ENCODE peak calls at places on chromosomes 1 and 21, in nine cellular contexts. O, V, K, H, M, I, Y, B and W are unnamed samples.

GRCh38 chr21:16863541-16863940 is 649.3 kb upstream of the CXADR start:
- DNase-seq in O (no peak), V (peak; percentile 39), K (no peak), H (no peak), M (no peak), I (no peak), Y (no peak), B (no peak), W (no peak)

GRCh38 chr1:171819946-171820345 is 21.4 kb upstream of the DNM3 start:
- DNase-seq in O (no peak), V (no peak), K (no peak), H (no peak), M (no peak), I (no peak), Y (no peak), B (no peak), W (no peak)

GRCh38 chr1:78918157-78918556 is 88.4 kb downstream of the ADGRL4 start:
- DNase-seq in O (no peak), V (no peak), K (no peak), H (no peak), M (no peak), I (no peak), Y (no peak), B (peak; percentile 53), W (no peak)

GRCh38 chr1:58762806-58763205 is 21.0 kb downstream of the JUN start:
- DNase-seq in O (no peak), V (no peak), K (no peak), H (no peak), M (no peak), I (no peak), Y (no peak), B (peak; percentile 86), W (peak; percentile 83)

GRCh38 chr1:112509005-112509659 is 367 bp downstream of the WNT2B start:
- DNase-seq in O (no peak), V (no peak), K (peak; percentile 82), H (no peak), M (no peak), I (no peak), Y (peak; percentile 36), B (no peak), W (peak; percentile 38)

GRCh38 chr1:226589008-226589733 is 40.6 kb downstream of the STUM start:
- DNase-seq in O (no peak), V (no peak), K (no peak), H (no peak), M (no peak), I (peak; percentile 52), Y (no peak), B (peak; percentile 45), W (no peak)

GRCh38 chr1:246365708-246366107 is 141.4 kb downstream of the SMYD3 start:
- DNase-seq in O (no peak), V (no peak), K (no peak), H (no peak), M (no peak), I (no peak), Y (no peak), B (no peak), W (no peak)

GRCh38 chr1:163173121-163173520 is 29.6 kb downstream of the RGS5 start:
- DNase-seq in O (no peak), V (no peak), K (no peak), H (no peak), M (no peak), I (no peak), Y (no peak), B (peak; percentile 49), W (no peak)

GRCh38 chr1:68600049-68600661 is 103.3 kb upstream of the DEPDC1 start:
- DNase-seq in O (no peak), V (no peak), K (no peak), H (no peak), M (no peak), I (no peak), Y (no peak), B (peak; percentile 38), W (peak; percentile 0)

GRCh38 chr21:27196651-27197050 is 229.8 kb upstream of the ADAMTS5 start:
- DNase-seq in O (no peak), V (no peak), K (no peak), H (no peak), M (no peak), I (no peak), Y (no peak), B (no peak), W (no peak)

GRCh38 chr1:17194133-17194475 is 10.8 kb upstream of the PADI1 start:
- DNase-seq in O (no peak), V (no peak), K (no peak), H (no peak), M (no peak), I (no peak), Y (no peak), B (no peak), W (no peak)

GRCh38 chr1:211524521-211524920 is 32.6 kb upstream of the RD3 start:
- DNase-seq in O (no peak), V (no peak), K (no peak), H (no peak), M (no peak), I (no peak), Y (no peak), B (no peak), W (no peak)

GRCh38 chr21:19034041-19034440 is 630.5 kb upstream of the TMPRSS15 start:
- DNase-seq in O (no peak), V (no peak), K (no peak), H (no peak), M (no peak), I (no peak), Y (no peak), B (no peak), W (no peak)

GRCh38 chr1:70143052-70143659 is 62.2 kb downstream of the LRRC40 start:
- DNase-seq in O (peak; percentile 28), V (no peak), K (no peak), H (no peak), M (no peak), I (no peak), Y (no peak), B (peak; percentile 72), W (peak; percentile 52)
- TF ChIP-seq CTCF in O (peak; percentile 59), V (peak; percentile 37), K (no peak), H (no peak), M (no peak), I (no peak), Y (no peak), B (peak; percentile 29), W (peak; percentile 61)

DNA sequence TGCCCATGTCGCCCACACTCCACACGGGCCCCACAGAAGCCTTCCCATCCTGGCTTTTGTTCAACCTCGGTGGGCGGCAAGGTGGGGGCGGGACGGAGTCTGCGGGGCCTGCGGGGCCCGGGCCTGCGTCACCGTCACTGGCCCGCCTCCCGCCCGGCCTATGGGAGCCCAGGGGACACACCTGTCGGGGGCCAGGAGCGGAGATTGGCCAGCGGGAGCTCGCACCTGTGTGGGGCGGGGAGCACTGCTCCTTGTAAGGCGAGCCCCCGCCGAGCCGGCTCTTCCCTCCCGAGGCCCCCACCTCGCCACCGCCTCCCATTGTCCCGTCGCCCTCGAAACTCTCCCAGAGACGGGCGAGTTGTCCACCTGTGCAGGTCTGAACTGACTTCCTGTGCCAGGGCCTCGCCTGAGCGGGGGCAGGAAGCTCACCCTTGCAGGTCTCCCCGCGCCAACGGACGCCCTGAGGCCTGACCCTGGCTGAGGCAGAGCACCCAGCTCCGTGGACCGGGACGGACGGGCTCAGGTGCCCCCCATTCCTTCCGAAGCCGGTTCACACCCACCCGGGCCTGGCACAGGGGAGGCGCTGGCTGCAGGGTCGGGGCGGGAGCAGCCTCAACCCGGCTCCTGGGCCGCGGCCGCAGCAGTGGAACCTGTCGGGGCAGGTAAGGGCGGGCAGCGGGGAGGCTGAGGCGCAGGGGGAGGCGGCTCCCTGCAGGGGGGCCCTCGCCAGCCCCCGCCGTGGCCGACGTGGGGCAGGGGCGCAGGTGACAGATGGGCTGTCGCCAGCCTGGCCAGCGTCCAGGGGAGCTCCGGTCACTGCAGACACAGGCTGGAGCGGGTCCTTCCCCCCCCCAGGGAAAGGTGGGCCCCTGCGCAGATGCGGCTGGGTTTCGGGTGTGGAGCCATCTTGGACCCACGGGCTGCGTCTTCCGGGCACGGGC is 10.8 kb upstream of the TTLL10 start:
- DNase-seq in O (no peak), V (peak; percentile 89), K (peak; percentile 93), H (peak; percentile 86), M (no peak), I (peak; percentile 89), Y (peak; percentile 92), B (no peak), W (no peak)
- H3K4me3 ChIP-seq in O (no peak overlapping the region), V (peak overlapping the region; percentile 99), K (peak overlapping the region; percentile 27), H (peak overlapping the region; percentile 55), M (peak overlapping the region; percentile 66), I (peak overlapping the region; percentile 61), Y (peak overlapping the region; percentile 32), B (no peak overlapping the region), W (no peak overlapping the region)

DNA sequence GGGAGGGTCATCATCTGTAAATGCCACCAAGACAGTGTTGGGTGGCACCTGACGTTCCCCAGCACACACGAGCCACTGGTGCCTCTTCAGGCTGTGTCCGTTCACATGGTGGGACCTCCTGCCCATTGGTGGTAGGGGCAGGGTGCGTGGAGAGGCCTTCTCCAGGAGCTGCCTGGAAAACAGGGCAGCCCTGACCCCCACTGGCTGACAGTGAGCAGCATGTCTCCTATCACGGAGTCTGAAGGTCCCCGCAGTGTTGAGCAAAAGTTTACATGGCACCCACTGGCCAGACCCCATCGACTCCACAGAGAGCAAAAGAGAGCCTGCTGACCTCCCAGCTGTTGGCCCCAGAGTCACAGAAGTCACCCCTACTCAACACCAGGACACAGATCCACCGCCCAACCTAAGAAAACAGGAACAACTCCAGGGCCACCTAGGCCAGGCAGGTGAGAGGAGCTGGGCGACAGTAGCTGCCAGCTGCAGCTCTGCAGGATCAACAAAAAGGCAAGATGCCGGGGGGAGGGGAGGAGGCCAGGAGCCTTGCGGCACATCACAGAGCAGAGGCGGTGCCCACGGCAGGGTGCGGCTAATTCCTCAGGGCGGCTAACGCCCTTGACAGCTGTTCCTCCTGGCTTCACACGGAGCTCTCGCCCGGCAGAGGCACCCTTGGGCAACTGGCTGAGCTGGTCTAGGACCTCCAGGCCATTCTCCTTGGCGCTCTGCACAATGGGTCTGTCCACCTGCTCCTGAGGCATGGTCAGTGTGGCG is 14.4 kb upstream of the IFI6 start:
- DNase-seq in O (no peak), V (peak; percentile 76), K (peak; percentile 66), H (no peak), M (no peak), I (no peak), Y (peak; percentile 84), B (no peak), W (no peak)
- TF ChIP-seq CTCF in O (no peak), V (no peak), K (no peak), H (no peak), M (no peak), I (no peak), Y (no peak), B (no peak), W (no peak)

GRCh38 chr1:6497215-6497866 is 5.9 kb upstream of the PLEKHG5 start:
- DNase-seq in O (no peak), V (no peak), K (peak; percentile 84), H (no peak), M (no peak), I (peak; percentile 45), Y (peak; percentile 57), B (peak; percentile 40), W (no peak)

GRCh38 chr1:6496360-6496704 is 4.9 kb upstream of the PLEKHG5 start:
- DNase-seq in O (no peak), V (no peak), K (peak; percentile 68), H (no peak), M (no peak), I (no peak), Y (no peak), B (no peak), W (no peak)

GRCh38 chr1:6495540-6496359 is 4.3 kb upstream of the PLEKHG5 start:
- DNase-seq in O (no peak), V (no peak), K (no peak), H (no peak), M (no peak), I (no peak), Y (no peak), B (no peak), W (no peak)

GRCh38 chr1:6497867-6498575 is 6.6 kb upstream of the PLEKHG5 start:
- DNase-seq in O (no peak), V (no peak), K (no peak), H (no peak), M (no peak), I (no peak), Y (no peak), B (no peak), W (no peak)

GRCh38 chr1:6496890-6497214 is 5.4 kb upstream of the PLEKHG5 start:
- DNase-seq in O (no peak), V (no peak), K (no peak), H (no peak), M (no peak), I (no peak), Y (no peak), B (no peak), W (no peak)
- H3K4me3 ChIP-seq in O (peak overlapping the region; percentile 67), V (peak overlapping the region; percentile 44), K (peak overlapping the region; percentile 17), H (no peak overlapping the region), M (peak overlapping the region; percentile 63), I (no peak overlapping the region), Y (peak overlapping the region; percentile 22), B (peak overlapping the region; percentile 68), W (peak overlapping the region; percentile 58)